ENCODE peak calls at places on chromosomes 4 and X, in seven cellular contexts. O is testis; X is activated CD8-positive, alpha-beta T cell treated with anti-CD3 and anti-CD28 coated beads for 36 hours; Z is activated CD8-positive, alpha-beta memory T cell treated with anti-CD3 and anti-CD28 coated beads for 24 hours; B is nucleus accumbens; H is HepG2; W is left ventricle myocardium inferior. M is an unnamed sample.

GRCh38 chr4:4608214-4608537 is 66.3 kb upstream of the STX18 start:
- DNase-seq in O (no peak), X (no peak), Z (no peak), B (peak), H (no peak), W (no peak), M (no peak)

GRCh38 chr4:48439988-48440387 is 43.2 kb upstream of the SLC10A4 start:
- DNase-seq in O (no peak), X (no peak), Z (no peak), B (peak), H (no peak), W (no peak), M (peak)

GRCh38 chrX:150868625-150869024 is 29.8 kb downstream of the CD99L2 start:
- DNase-seq in O (no peak), X (no peak), Z (no peak), B (no peak), H (no peak), W (no peak), M (no peak)

GRCh38 chr4:152680988-152681731 is 1.4 kb upstream of the TMEM154 start:
- DNase-seq in O (no peak), X (no peak), Z (no peak), B (no peak), H (no peak), W (no peak), M (peak)

GRCh38 chr4:121239951-121240350 is 75.8 kb upstream of the TNIP3 start:
- DNase-seq in O (no peak), X (no peak), Z (no peak), B (no peak), H (no peak), W (no peak), M (no peak)

GRCh38 chrX:31298881-31299280 is 227.0 kb upstream of the FTHL17 start:
- DNase-seq in O (no peak), X (no peak), Z (no peak), B (no peak), H (no peak), W (no peak), M (no peak)

GRCh38 chr4:1518997-1519700 is 112.9 kb upstream of the NKX1-1 start:
- DNase-seq in O (no peak), X (no peak), Z (no peak), B (no peak), H (no peak), W (no peak), M (no peak)

GRCh38 chr4:85474818-85475630 is at the start of gene ARHGAP24:
- DNase-seq in O (peak), X (peak), Z (peak), B (peak), H (peak), W (peak), M (peak)

GRCh38 chrX:79573760-79574159 is 206.6 kb upstream of the ITM2A start:
- DNase-seq in O (no peak), X (no peak), Z (no peak), B (no peak), H (no peak), W (no peak), M (no peak)

GRCh38 chrX:134692990-134693389 is 34.7 kb upstream of the PLAC1 start:
- DNase-seq in O (no peak), X (no peak), Z (no peak), B (no peak), H (no peak), W (no peak), M (peak)